ENCODE peak calls at places on chromosomes 6 and 20, in five cellular contexts. One of them, this sample, is unnamed.

GRCh38 chr6:79801362-79801761 is 146.0 kb downstream of the ELOVL4 start:
- DNase-seq in GM10248: no peak
- DNase-seq in adrenal gland: no peak
- DNase-seq in K562: no peak
- DNase-seq in HuH-7: no peak
- DNase-seq in this sample: no peak

GRCh38 chr6:88529726-88530125 is 363.6 kb upstream of the CNR1 start:
- DNase-seq in GM10248: no peak
- DNase-seq in adrenal gland: no peak
- DNase-seq in K562: no peak
- DNase-seq in HuH-7: no peak
- DNase-seq in this sample: no peak

GRCh38 chr6:6684365-6684833 is 95.9 kb downstream of the LY86 start:
- DNase-seq in GM10248: peak
- DNase-seq in adrenal gland: no peak
- DNase-seq in K562: peak
- DNase-seq in HuH-7: no peak
- DNase-seq in this sample: no peak

GRCh38 chr6:164720-165119 is 127.6 kb upstream of the DUSP22 start:
- DNase-seq in GM10248: no peak
- DNase-seq in adrenal gland: no peak
- DNase-seq in K562: no peak
- DNase-seq in HuH-7: no peak
- DNase-seq in this sample: no peak

GRCh38 chr20:33890557-33890956 is 79.4 kb downstream of the CHMP4B start:
- DNase-seq in GM10248: no peak
- DNase-seq in adrenal gland: no peak
- DNase-seq in K562: no peak
- DNase-seq in HuH-7: no peak
- DNase-seq in this sample: no peak

GRCh38 chr6:105359419-105360366 is 43.2 kb downstream of the PREP start:
- DNase-seq in GM10248: no peak
- DNase-seq in adrenal gland: no peak
- DNase-seq in K562: peak
- DNase-seq in HuH-7: no peak
- DNase-seq in this sample: no peak

GRCh38 chr6:32370510-32370909 is 1.2 kb downstream of the TSBP1 start:
- DNase-seq in GM10248: no peak
- DNase-seq in adrenal gland: no peak
- DNase-seq in K562: no peak
- DNase-seq in HuH-7: no peak
- DNase-seq in this sample: no peak

GRCh38 chr6:81766482-81767069 is 14.1 kb upstream of the TENT5A start:
- DNase-seq in GM10248: no peak
- DNase-seq in adrenal gland: no peak
- DNase-seq in K562: no peak
- DNase-seq in HuH-7: no peak
- DNase-seq in this sample: no peak

GRCh38 chr6:144582939-144583613 is 297.9 kb downstream of the UTRN start:
- DNase-seq in GM10248: peak
- DNase-seq in adrenal gland: peak
- DNase-seq in K562: no peak
- DNase-seq in HuH-7: no peak
- DNase-seq in this sample: peak

GRCh38 chr6:17725083-17725482 is 18.4 kb upstream of the NUP153 start:
- DNase-seq in GM10248: no peak
- DNase-seq in adrenal gland: peak
- DNase-seq in K562: peak
- DNase-seq in HuH-7: peak
- DNase-seq in this sample: peak

GRCh38 chr6:81787313-81788068 is 35.0 kb upstream of the TENT5A start:
- DNase-seq in GM10248: no peak
- DNase-seq in adrenal gland: no peak
- DNase-seq in K562: no peak
- DNase-seq in HuH-7: no peak
- DNase-seq in this sample: no peak

GRCh38 chr6:11535801-11536230 is 1.7 kb upstream of the TMEM170B start:
- DNase-seq in GM10248: no peak
- DNase-seq in adrenal gland: peak
- DNase-seq in K562: no peak
- DNase-seq in HuH-7: no peak
- DNase-seq in this sample: no peak

GRCh38 chr6:135006386-135006914 is 48.2 kb downstream of the HBS1L start:
- DNase-seq in GM10248: no peak
- DNase-seq in adrenal gland: no peak
- DNase-seq in K562: peak
- DNase-seq in HuH-7: no peak
- DNase-seq in this sample: no peak

GRCh38 chr6:33995046-33995872 is 150.6 kb downstream of the GRM4 start:
- DNase-seq in GM10248: no peak
- DNase-seq in adrenal gland: no peak
- DNase-seq in K562: no peak
- DNase-seq in HuH-7: peak
- DNase-seq in this sample: no peak

GRCh38 chr6:84645563-84646266 is 118.7 kb downstream of the TBX18 start:
- DNase-seq in GM10248: no peak
- DNase-seq in adrenal gland: no peak
- DNase-seq in K562: no peak
- DNase-seq in HuH-7: no peak
- DNase-seq in this sample: no peak

GRCh38 chr6:11682525-11682924 is 96.1 kb downstream of the ADTRP start:
- DNase-seq in GM10248: no peak
- DNase-seq in adrenal gland: no peak
- DNase-seq in K562: no peak
- DNase-seq in HuH-7: no peak
- DNase-seq in this sample: no peak

GRCh38 chr20:2690213-2690612 is 2.4 kb upstream of the EBF4 start:
- DNase-seq in GM10248: no peak
- DNase-seq in adrenal gland: no peak
- DNase-seq in K562: no peak
- DNase-seq in HuH-7: no peak
- DNase-seq in this sample: no peak

GRCh38 chr20:8203366-8203765 is 71.3 kb downstream of the PLCB1 start:
- DNase-seq in GM10248: no peak
- DNase-seq in adrenal gland: no peak
- DNase-seq in K562: no peak
- DNase-seq in HuH-7: no peak
- DNase-seq in this sample: no peak